ENCODE peak calls at places on chromosomes 4 and X, in five cellular contexts. M is activated naive CD4-positive, alpha-beta T cell treated with anti-CD3 and anti-CD28 coated beads, Interleukin-2, amount 50 U/mL, for 72 hours; W is A549; Z is naive thymus-derived CD4-positive, alpha-beta T cell; P is central memory CD8-positive, alpha-beta T cell. E is an unnamed sample.

GRCh38 chrX:74242050-74242449 is 61.9 kb upstream of the ZCCHC13 start:
- ATAC-seq in Z (no peak), P (no peak), M (no peak), W (no peak), E (no peak)

GRCh38 chr4:87499415-87500106 is 29.6 kb downstream of the SPARCL1 start:
- ATAC-seq in P (no peak), M (peak), Z (no peak), W (no peak), E (peak)

GRCh38 chrX:149699761-149700160 is 12.1 kb upstream of the MAGEA11 start:
- ATAC-seq in P (no peak), M (no peak), Z (no peak), W (no peak), E (no peak)

GRCh38 chr4:183758735-183759447 is 99.8 kb downstream of the TRAPPC11 start:
- ATAC-seq in P (no peak), W (no peak), Z (no peak), M (no peak), E (no peak)

GRCh38 chrX:150127216-150127615 is 188.9 kb upstream of the EOLA2 start:
- ATAC-seq in W (peak), P (no peak), Z (no peak), M (no peak), E (no peak)

GRCh38 chrX:106718709-106719108 is 7.8 kb upstream of the RNF128 start:
- ATAC-seq in M (no peak), P (no peak), Z (no peak), W (no peak), E (no peak)

GRCh38 chr4:99637174-99637573 is 20.5 kb downstream of the C4orf54 start:
- ATAC-seq in Z (no peak), M (no peak), W (no peak), P (no peak), E (no peak)

GRCh38 chr4:2818351-2818939 is 25.2 kb upstream of the ADD1 start:
- ATAC-seq in W (no peak), Z (no peak), M (peak), P (no peak), E (peak)

GRCh38 chr4:148214529-148215166 is 227.6 kb downstream of the NR3C2 start:
- ATAC-seq in P (no peak), Z (no peak), M (no peak), W (no peak), E (no peak)

GRCh38 chrX:2609431-2610238 is 81.5 kb upstream of the CD99 start:
- ATAC-seq in Z (no peak), M (no peak), W (peak), P (peak), E (no peak)

GRCh38 chr4:1318488-1319213 is 28.4 kb upstream of the UVSSA start:
- ATAC-seq in M (no peak), P (no peak), Z (no peak), W (no peak), E (no peak)

GRCh38 chr4:148431401-148431800 is 10.8 kb downstream of the NR3C2 start:
- ATAC-seq in P (no peak), Z (no peak), W (no peak), M (no peak), E (no peak)

GRCh38 chrX:20116087-20116574 is 576 bp downstream of the MAP7D2 start:
- ATAC-seq in W (peak), M (peak), P (no peak), Z (no peak), E (no peak)

E was measured in stimulated activated memory B cell treated with anti-CD40 and anti-IgM and Interleukin-4, amounts not matched to agents 10 μg/mL and 1 μg/mL and 100 μg/mL, for 72 hours.